ENCODE peak calls at places on chromosomes 1 and 21, in nine cellular contexts. Z is GM19239, N is T-helper 2 cell, W is activated T-cell treated with anti-CD3 and anti-CD28 coated beads for 48 hours, U is SK-MEL-5, V is DMS 273 treated with DMSO at 0.1 percent for 48 hours, G is ovary, D is dermis microvascular lymphatic vessel endothelial cell, S is WTC11. O is an unnamed sample.

GRCh38 chr1:39168301-39169080 is 36.0 kb upstream of the MACF1 start:
- DNase-seq in D (no peak), N (no peak), Z (no peak), S (no peak), U (no peak), W (no peak), G (no peak), V (no peak), O (no peak)

GRCh38 chr1:219805191-219805590 is 123.2 kb downstream of the SLC30A10 start:
- DNase-seq in N (no peak), Z (no peak), D (no peak), G (no peak), S (no peak), U (peak; percentile 79), W (no peak), V (peak; percentile 31), O (no peak)

GRCh38 chr21:38804030-38804616 is 1.6 kb upstream of the ETS2 start:
- DNase-seq in W (no peak), U (no peak), V (no peak), Z (no peak), D (no peak), N (no peak), G (no peak), S (no peak), O (no peak)

GRCh38 chr1:119363162-119363561 is 5.4 kb upstream of the HAO2 start:
- DNase-seq in V (no peak), W (no peak), Z (no peak), U (no peak), G (no peak), D (no peak), S (no peak), N (no peak), O (no peak)

GRCh38 chr1:59703226-59703917 is 111.4 kb upstream of the HOOK1 start:
- DNase-seq in Z (no peak), G (no peak), D (peak; percentile 40), U (no peak), V (no peak), W (no peak), S (no peak), N (no peak), O (peak; percentile 48)

GRCh38 chr1:151314137-151314875 is 12.9 kb downstream of the PI4KB start:
- DNase-seq in Z (no peak), W (no peak), V (no peak), S (no peak), D (peak; percentile 90), U (peak; percentile 50), N (no peak), G (peak; percentile 88), O (peak; percentile 94)

GRCh38 chr1:243264718-243265117 is 8.9 kb downstream of the SDCCAG8 start:
- DNase-seq in U (no peak), W (no peak), Z (no peak), N (no peak), S (no peak), D (peak; percentile 96), V (no peak), G (no peak), O (no peak)

GRCh38 chr1:180182721-180183311 is 28.1 kb downstream of the QSOX1 start:
- DNase-seq in W (no peak), V (peak; percentile 57), G (no peak), Z (no peak), N (no peak), U (no peak), D (no peak), S (no peak), O (no peak)

GRCh38 chr1:33126411-33127000 is 45.6 kb downstream of the AZIN2 start:
- DNase-seq in N (no peak), S (no peak), D (no peak), U (no peak), V (no peak), W (no peak), G (no peak), Z (no peak), O (no peak)

GRCh38 chr1:9753121-9753531 is 70.6 kb downstream of the CLSTN1 start:
- DNase-seq in U (no peak), Z (no peak), D (peak; percentile 87), W (no peak), G (no peak), V (no peak), S (no peak), N (no peak), O (peak; percentile 93)

GRCh38 chr1:205770618-205771017 is 4.7 kb downstream of the RAB29 start:
- DNase-seq in U (no peak), S (no peak), N (no peak), D (no peak), V (no peak), Z (no peak), G (no peak), W (no peak), O (no peak)

O was measured in astrocyte of the hippocampus.